ENCODE peak calls at places on chromosomes 12 and 14, in six cellular contexts. I is breast epithelium, V is H54, B is NB4, L is heart left ventricle, U is stomach. W is an unnamed sample.

GRCh38 chr14:100440207-100440631 is 117.1 kb downstream of the SLC25A47 start:
- DNase-seq in I (peak), V (no peak), B (peak), L (peak), U (peak), W (peak)

GRCh38 chr12:52213541-52214420 is 19.3 kb upstream of the KRT7 start:
- DNase-seq in I (peak), V (peak), B (peak), L (peak), U (peak), W (peak)

GRCh38 chr12:59283012-59283411 is 312.8 kb upstream of the SLC16A7 start:
- DNase-seq in I (no peak), V (no peak), B (no peak), L (no peak), U (no peak), W (no peak)

GRCh38 chr12:93894391-93895095 is 217.4 kb downstream of the CRADD start:
- DNase-seq in I (peak), V (no peak), B (no peak), L (peak), U (no peak), W (no peak)

GRCh38 chr12:30507576-30507975 is 188.1 kb downstream of the IPO8 start:
- DNase-seq in I (no peak), V (no peak), B (no peak), L (no peak), U (no peak), W (no peak)

GRCh38 chr14:93706360-93706955 is 81.8 kb downstream of the PRIMA1 start:
- DNase-seq in I (no peak), V (no peak), B (no peak), L (no peak), U (no peak), W (no peak)

GRCh38 chr12:114904254-114905003 is 220.5 kb upstream of the TBX3 start:
- DNase-seq in I (no peak), V (no peak), B (no peak), L (no peak), U (no peak), W (no peak)

GRCh38 chr12:18723752-18724151 is 14.1 kb downstream of the PLCZ1 start:
- DNase-seq in I (no peak), V (no peak), B (peak), L (no peak), U (no peak), W (no peak)

GRCh38 chr14:104520620-104521410 is 58.7 kb upstream of the C14orf180 start:
- DNase-seq in I (no peak), V (no peak), B (no peak), L (no peak), U (peak), W (no peak)

GRCh38 chr12:116319851-116320621 is 42.5 kb upstream of the MED13L start:
- DNase-seq in I (peak), V (peak), B (peak), L (no peak), U (no peak), W (no peak)

GRCh38 chr12:64678248-64678647 is 68.0 kb downstream of the RASSF3 start:
- DNase-seq in I (no peak), V (no peak), B (no peak), L (no peak), U (no peak), W (no peak)

GRCh38 chr12:34406996-34407300 is 384.7 kb downstream of the ALG10 start:
- DNase-seq in I (peak), V (no peak), B (no peak), L (peak), U (no peak), W (no peak)

GRCh38 chr14:93317836-93318807 is 14.7 kb downstream of the BTBD7 start:
- DNase-seq in I (no peak), V (peak), B (peak), L (no peak), U (no peak), W (peak)

GRCh38 chr14:85060116-85060515 is 469.8 kb upstream of the FLRT2 start:
- DNase-seq in I (no peak), V (no peak), B (no peak), L (no peak), U (no peak), W (no peak)

GRCh38 chr14:106564058-106564643 is 1037.8 kb downstream of the TMEM121 start:
- DNase-seq in I (no peak), V (peak), B (peak), L (no peak), U (no peak), W (peak)

GRCh38 chr12:13183621-13184020 is 12.9 kb upstream of the EMP1 start:
- DNase-seq in I (no peak), V (no peak), B (no peak), L (no peak), U (no peak), W (no peak)

GRCh38 chr12:69613351-69613750 is 2.6 kb upstream of the LRRC10 start:
- DNase-seq in I (no peak), V (no peak), B (no peak), L (no peak), U (no peak), W (no peak)
- TF ChIP-seq POLR2A in I (no peak), V (no peak), B (no peak), L (no peak), U (no peak), W (no peak)

GRCh38 chr12:27332407-27333310 is at the start of gene BMAL2:
- DNase-seq in I (no peak), V (peak), B (peak), L (peak), U (peak), W (peak)
- TF ChIP-seq POLR2A in I (no peak), V (peak), B (peak), L (no peak), U (no peak), W (no peak)

GRCh38 chr12:113200016-113200797 is 14.7 kb downstream of the RITA1 start:
- DNase-seq in I (no peak), V (no peak), B (peak), L (no peak), U (no peak), W (no peak)

GRCh38 chr12:113204806-113205205 is 16.5 kb upstream of the TPCN1 start:
- DNase-seq in I (no peak), V (no peak), B (peak), L (no peak), U (no peak), W (no peak)

GRCh38 chr12:113203852-113204760 is 17.2 kb upstream of the TPCN1 start:
- DNase-seq in I (no peak), V (no peak), B (peak), L (no peak), U (no peak), W (no peak)

GRCh38 chr12:113201187-113202177 is 16.0 kb downstream of the RITA1 start:
- DNase-seq in I (no peak), V (no peak), B (no peak), L (no peak), U (no peak), W (no peak)

GRCh38 chr12:113202300-113203075 is 17.0 kb downstream of the RITA1 start:
- DNase-seq in I (no peak), V (no peak), B (peak), L (no peak), U (no peak), W (no peak)
- TF ChIP-seq POLR2A in I (no peak), V (no peak), B (no peak), L (no peak), U (no peak), W (no peak)

DNA sequence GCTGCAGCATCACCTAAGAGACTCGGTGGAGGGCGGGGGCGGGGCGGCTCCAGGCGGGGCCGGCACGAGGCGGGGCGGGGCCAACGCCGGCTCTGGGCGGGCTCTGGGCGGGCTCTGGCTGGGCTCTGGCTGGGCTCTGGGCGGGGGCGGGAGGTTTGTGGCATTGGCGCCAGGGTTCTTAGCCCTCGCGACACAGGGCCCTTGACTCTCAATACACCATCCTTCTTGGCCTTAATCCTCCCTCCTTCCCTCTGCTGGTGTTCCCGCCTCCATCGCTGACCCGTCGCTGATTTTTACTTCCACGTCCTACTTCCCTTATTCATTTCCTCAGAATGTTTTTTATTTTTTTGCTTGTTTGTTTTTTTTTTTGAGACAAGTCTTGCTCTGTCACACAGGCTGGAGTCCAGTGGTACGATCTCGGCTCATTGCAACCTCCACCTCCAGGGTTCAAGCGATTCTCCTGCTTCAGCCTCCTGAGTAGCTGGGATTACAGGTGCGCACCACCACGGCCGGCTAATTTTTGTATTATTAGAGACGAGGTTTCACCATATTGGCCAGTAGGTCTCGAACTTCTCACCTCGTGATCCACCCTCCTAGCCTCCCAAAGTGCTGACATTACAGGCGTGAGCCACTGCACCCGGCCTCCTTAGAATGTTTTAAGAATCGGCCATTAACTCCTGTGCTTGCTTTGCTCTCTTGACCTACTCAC is at the start of gene BLTP3B:
- DNase-seq in I (peak), V (peak), B (peak), L (peak), U (peak), W (peak)
- TF ChIP-seq POLR2A in I (no peak), V (no peak), B (no peak), L (no peak), U (no peak), W (peak)

GRCh38 chr12:6328045-6328779 is 13.7 kb downstream of the TNFRSF1A start:
- DNase-seq in I (no peak), V (no peak), B (no peak), L (no peak), U (no peak), W (no peak)

GRCh38 chr12:6327159-6327558 is 14.7 kb downstream of the TNFRSF1A start:
- DNase-seq in I (no peak), V (no peak), B (no peak), L (no peak), U (no peak), W (no peak)

GRCh38 chr12:6324936-6325750 is 14.7 kb downstream of the PLEKHG6 start:
- DNase-seq in I (no peak), V (no peak), B (peak), L (no peak), U (peak), W (no peak)

GRCh38 chr12:6327591-6328041 is 14.3 kb downstream of the TNFRSF1A start:
- DNase-seq in I (no peak), V (no peak), B (no peak), L (peak), U (no peak), W (no peak)

DNA sequence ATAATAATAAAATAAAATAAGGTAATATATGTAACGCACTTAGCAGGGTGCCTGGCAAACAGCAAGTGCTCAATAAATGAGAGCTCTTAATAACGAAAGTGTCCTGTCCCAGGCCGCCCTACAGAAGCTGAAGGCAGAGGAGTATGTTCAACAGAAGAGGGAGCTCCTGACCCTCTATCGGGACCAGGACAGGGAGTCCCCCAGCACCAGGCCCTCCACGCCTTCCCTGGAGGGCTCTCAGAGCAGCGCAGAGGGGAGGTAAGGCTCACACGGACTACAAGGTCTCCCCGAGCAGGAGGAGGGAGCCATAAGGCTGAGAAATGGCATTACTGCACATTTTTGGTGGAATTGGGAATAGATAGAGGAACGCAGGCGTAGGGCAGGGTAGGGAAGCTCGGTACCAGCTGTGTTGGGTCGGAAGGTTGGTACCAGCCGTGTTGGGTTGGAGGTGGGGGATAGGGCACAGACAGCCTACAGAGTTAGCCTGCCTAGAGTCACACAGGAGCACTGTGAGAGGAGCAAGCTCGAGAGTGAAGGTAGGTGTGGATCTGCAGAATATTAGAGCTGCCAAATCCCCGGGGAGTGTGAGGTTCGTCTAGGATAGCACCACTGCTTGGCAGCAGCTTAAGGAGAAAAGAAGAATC is 15.4 kb downstream of the TNFRSF1A start:
- DNase-seq in I (no peak), V (no peak), B (peak), L (no peak), U (peak), W (peak)
- TF ChIP-seq POLR2A in I (no peak), V (no peak), B (no peak), L (no peak), U (no peak), W (no peak)